ENCODE peak calls at places on chromosomes 12 and 14, in nine cellular contexts. Y is astrocyte of the cerebellum, B is sigmoid colon, Q is AG04450, A is upper lobe of left lung, Z is pancreas, J is epithelial cell of esophagus, E is kidney epithelial cell, I is left ventricle myocardium inferior. R is an unnamed sample.

GRCh38 chr14:76080009-76080408 is 71.7 kb upstream of the GPATCH2L start:
- DNase-seq in Y (no peak), Q (no peak), J (no peak), A (no peak), E (no peak), Z (no peak), I (peak; percentile 22), B (no peak), R (no peak)

GRCh38 chr12:42039146-42039545 is 105.5 kb downstream of the GXYLT1 start:
- DNase-seq in Q (no peak), Z (no peak), B (no peak), E (no peak), I (no peak), A (no peak), Y (peak; percentile 49), J (peak; percentile 52), R (peak; percentile 71)

GRCh38 chr12:20268121-20268732 is 100.1 kb upstream of the PDE3A start:
- DNase-seq in Y (no peak), I (no peak), Q (no peak), J (peak; percentile 1), E (no peak), Z (no peak), A (no peak), B (no peak), R (peak; percentile 71)

GRCh38 chr14:79186523-79186922 is 1016.4 kb downstream of the NRXN3 start:
- DNase-seq in Y (no peak), E (no peak), Q (no peak), J (no peak), Z (no peak), B (no peak), A (no peak), I (no peak), R (peak; percentile 45)

GRCh38 chr14:76810953-76811400 is 1.7 kb downstream of the ANGEL1 start:
- DNase-seq in B (no peak), J (peak; percentile 42), Q (no peak), I (no peak), E (no peak), Z (no peak), A (peak; percentile 58), Y (no peak), R (peak; percentile 54)

GRCh38 chr12:62606654-62607053 is 140.0 kb downstream of the MON2 start:
- DNase-seq in I (no peak), J (no peak), B (no peak), A (no peak), Z (no peak), Q (no peak), Y (no peak), E (no peak), R (no peak)

GRCh38 chr12:62767946-62768345 is 167.0 kb downstream of the PPM1H start:
- DNase-seq in J (peak; percentile 15), A (no peak), B (no peak), Z (no peak), I (no peak), Q (no peak), Y (no peak), E (no peak), R (no peak)

GRCh38 chr12:118790578-118790977 is 190.8 kb upstream of the SRRM4 start:
- DNase-seq in B (no peak), Z (no peak), J (no peak), E (no peak), I (no peak), Q (no peak), Y (no peak), A (no peak), R (no peak)

GRCh38 chr12:113932411-113933196 is 33.5 kb downstream of the RBM19 start:
- DNase-seq in E (no peak), Q (no peak), B (no peak), Z (no peak), I (no peak), J (no peak), Y (peak; percentile 70), A (no peak), R (peak; percentile 50)

GRCh38 chr12:78804262-78804661 is 60.3 kb upstream of the SYT1 start:
- DNase-seq in Q (no peak), I (no peak), A (no peak), J (no peak), B (no peak), Z (no peak), E (no peak), Y (no peak), R (no peak)

GRCh38 chr12:105451211-105451610 is 120.7 kb downstream of the C12orf75 start:
- DNase-seq in B (no peak), J (no peak), Y (peak; percentile 95), A (no peak), Q (peak; percentile 37), Z (no peak), E (no peak), I (no peak), R (peak; percentile 71)

GRCh38 chr12:31588976-31589375 is 2.0 kb downstream of the DENND5B start:
- DNase-seq in B (no peak), Z (no peak), J (peak; percentile 6), Q (no peak), E (no peak), A (no peak), I (no peak), Y (no peak), R (no peak)

GRCh38 chr12:26317942-26318565 is 122.7 kb downstream of the SSPN start:
- DNase-seq in Y (no peak), E (peak; percentile 94), B (no peak), Z (no peak), J (peak; percentile 95), Q (no peak), A (no peak), I (no peak), R (peak; percentile 86)

GRCh38 chr14:78029471-78030372 is 140.5 kb upstream of the NRXN3 start:
- DNase-seq in J (no peak), E (no peak), B (no peak), Y (no peak), I (no peak), Z (no peak), A (no peak), Q (no peak), R (peak; percentile 9)
- TF ChIP-seq CTCF in J (peak; percentile 26), E (peak; percentile 16), B (no peak), Y (peak; percentile 53), I (no peak), Z (no peak), A (no peak), Q (no peak), R (peak; percentile 36)

GRCh38 chr12:45343269-45344051 is 127.6 kb downstream of the ANO6 start:
- DNase-seq in A (no peak), B (no peak), Z (no peak), Y (no peak), Q (no peak), E (no peak), I (peak; percentile 32), J (peak; percentile 42), R (peak; percentile 58)
- H3K4me3 ChIP-seq in A (no peak overlapping the region), B (no peak overlapping the region), Z (no peak overlapping the region), Y (no peak overlapping the region), Q (no peak overlapping the region), E (no peak overlapping the region), I (no peak overlapping the region), J (no peak overlapping the region), R (no peak overlapping the region)

GRCh38 chr12:107079172-107080011 is 14.0 kb downstream of the CRY1 start:
- DNase-seq in B (no peak), I (no peak), Y (peak; percentile 16), J (peak; percentile 52), A (no peak), E (no peak), Z (no peak), Q (no peak), R (peak; percentile 69)
- TF ChIP-seq CTCF in B (no peak), I (peak; percentile 44), Y (peak; percentile 65), J (peak; percentile 60), A (peak; percentile 29), E (peak; percentile 43), Z (no peak), Q (peak; percentile 63), R (peak; percentile 71)

DNA sequence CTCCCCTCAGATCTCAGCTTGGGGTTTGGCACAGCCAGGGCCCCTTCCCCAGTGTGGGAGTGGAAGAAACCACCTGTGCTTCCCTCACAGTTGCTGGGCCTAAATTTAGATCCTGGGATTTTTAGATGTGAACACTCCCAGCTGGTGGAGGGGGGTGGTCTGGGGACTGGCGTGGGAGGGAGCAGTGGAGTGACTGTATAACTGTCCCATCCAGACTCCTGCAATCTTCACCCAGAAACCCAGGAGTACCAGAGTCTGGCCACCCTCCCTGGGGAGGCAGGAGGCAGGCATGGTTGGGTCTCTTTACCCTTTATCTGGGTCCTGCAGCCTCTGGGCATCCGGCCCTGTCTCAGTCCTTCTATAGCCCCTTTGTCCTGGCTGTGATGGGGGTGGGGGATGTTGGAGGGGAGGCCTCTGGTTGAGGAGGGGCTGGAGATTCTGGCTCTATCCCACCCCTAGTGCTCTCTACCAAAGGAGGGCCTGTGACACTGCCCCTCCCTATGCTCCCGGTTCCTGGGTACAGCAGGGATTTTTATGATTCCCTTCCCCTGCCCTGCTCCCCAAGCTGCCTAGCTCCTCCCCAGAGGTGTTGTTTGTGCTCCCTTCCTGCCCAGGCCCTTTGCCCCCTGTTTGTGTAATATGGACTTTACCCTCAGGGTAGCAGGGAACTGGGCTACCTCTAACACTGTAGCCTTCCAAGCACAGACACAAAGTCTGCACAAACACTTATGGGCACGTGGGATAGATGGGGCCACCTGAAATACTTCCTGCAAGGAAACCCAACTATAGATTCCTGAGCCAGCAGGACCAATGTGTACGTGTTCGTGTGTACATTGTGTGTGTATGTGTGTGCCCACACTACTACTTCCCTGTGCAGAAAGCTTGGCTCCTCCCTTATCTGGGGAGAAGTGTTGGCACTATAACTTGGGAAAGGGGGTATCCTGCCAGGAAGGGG is 1.7 kb downstream of the ERBB3 start:
- DNase-seq in Z (peak; percentile 79), I (no peak), Y (no peak), A (peak; percentile 63), J (no peak), E (no peak), Q (no peak), B (peak; percentile 56), R (no peak)
- H3K4me3 ChIP-seq in Z (peak overlapping the region; percentile 67), I (peak overlapping the region; percentile 70), Y (no peak overlapping the region), A (peak overlapping the region; percentile 7), J (peak overlapping the region; percentile 90), E (no peak overlapping the region), Q (no peak overlapping the region), B (peak overlapping the region; percentile 50), R (no peak overlapping the region)

GRCh38 chr12:45215419-45216296 is at the start of gene ANO6:
- DNase-seq in A (peak; percentile 93), B (peak; percentile 96), Q (peak; percentile 68), J (peak; percentile 91), I (peak; percentile 89), E (no peak), Z (peak; percentile 82), Y (peak; percentile 68), R (peak; percentile 89)

GRCh38 chr12:45217846-45218245 is 2.0 kb downstream of the ANO6 start:
- DNase-seq in I (no peak), E (no peak), B (no peak), Z (no peak), J (no peak), Y (no peak), Q (no peak), A (no peak), R (peak; percentile 19)

GRCh38 chr12:45214739-45215418 is 1.0 kb upstream of the ANO6 start:
- DNase-seq in Q (no peak), A (no peak), Z (no peak), J (peak; percentile 18), Y (no peak), I (no peak), E (no peak), B (no peak), R (peak; percentile 58)

GRCh38 chr12:45216983-45217485 is 1.1 kb downstream of the ANO6 start:
- DNase-seq in I (no peak), E (no peak), Y (no peak), A (no peak), Q (no peak), J (no peak), Z (no peak), B (no peak), R (peak; percentile 18)

GRCh38 chr12:45216297-45216982 is 545 bp downstream of the ANO6 start:
- DNase-seq in A (peak; percentile 69), Y (no peak), Z (peak; percentile 30), J (peak; percentile 59), E (no peak), I (peak; percentile 51), Q (no peak), B (peak; percentile 76), R (peak; percentile 57)
- TF ChIP-seq CTCF in A (peak; percentile 38), Y (peak; percentile 41), Z (no peak), J (peak; percentile 42), E (peak; percentile 48), I (peak; percentile 64), Q (peak; percentile 51), B (peak; percentile 41), R (peak; percentile 61)